ENCODE peak calls at places on chromosomes 13 and 19, in ten cellular contexts. X, S, I, E, M, C, N, D, V and Q are unnamed samples.

GRCh38 chr19:1151037-1151716 is 22.9 kb downstream of the SBNO2 start:
- DNase-seq in X (no peak), S (no peak), I (no peak), E (no peak), M (no peak), C (no peak), N (no peak), D (no peak), V (no peak), Q (no peak)

GRCh38 chr13:71602327-71602726 is 264.7 kb downstream of the DACH1 start:
- DNase-seq in X (no peak), S (no peak), I (no peak), E (no peak), M (no peak), C (no peak), N (no peak), D (no peak), V (no peak), Q (no peak)

GRCh38 chr13:46698910-46699460 is 98.0 kb downstream of the ESD start:
- DNase-seq in X (no peak), S (no peak), I (no peak), E (peak; percentile 10), M (no peak), C (no peak), N (peak; percentile 48), D (no peak), V (no peak), Q (no peak)

GRCh38 chr13:53343345-53343744 is 314.7 kb downstream of the OLFM4 start:
- DNase-seq in X (no peak), S (no peak), I (no peak), E (no peak), M (no peak), C (no peak), N (no peak), D (no peak), V (no peak), Q (no peak)

GRCh38 chr13:111217661-111218060 is 102.6 kb downstream of the ARHGEF7 start:
- DNase-seq in X (no peak), S (no peak), I (no peak), E (no peak), M (no peak), C (no peak), N (no peak), D (no peak), V (no peak), Q (no peak)

GRCh38 chr13:97004096-97004876 is 10.0 kb upstream of the OXGR1 start:
- DNase-seq in X (no peak), S (no peak), I (no peak), E (peak; percentile 78), M (no peak), C (no peak), N (peak; percentile 60), D (no peak), V (no peak), Q (peak; percentile 38)

GRCh38 chr19:45901912-45902650 is at the start of gene MYPOP:
- DNase-seq in X (no peak), S (no peak), I (no peak), E (no peak), M (no peak), C (no peak), N (no peak), D (no peak), V (no peak), Q (peak; percentile 16)

GRCh38 chr19:39093761-39094160 is 9.6 kb downstream of the ACP7 start:
- DNase-seq in X (no peak), S (no peak), I (no peak), E (peak; percentile 78), M (no peak), C (no peak), N (peak; percentile 72), D (no peak), V (no peak), Q (peak; percentile 81)

GRCh38 chr13:77833331-77833863 is 85.2 kb downstream of the EDNRB start:
- DNase-seq in X (no peak), S (no peak), I (no peak), E (peak; percentile 83), M (no peak), C (no peak), N (peak; percentile 95), D (no peak), V (no peak), Q (peak; percentile 39)

GRCh38 chr19:6528544-6529121 is 2.2 kb upstream of the TNFSF9 start:
- DNase-seq in X (peak; percentile 59), S (no peak), I (no peak), E (no peak), M (no peak), C (no peak), N (no peak), D (no peak), V (peak; percentile 67), Q (no peak)

GRCh38 chr13:19959141-19959830 is 759 bp downstream of the ZMYM2 start:
- DNase-seq in X (peak; percentile 42), S (no peak), I (peak; percentile 54), E (peak; percentile 53), M (peak; percentile 61), C (peak; percentile 35), N (peak; percentile 47), D (peak; percentile 90), V (peak; percentile 68), Q (peak; percentile 49)

GRCh38 chr19:35395762-35396199 is 24.9 kb downstream of the GPR42 start:
- DNase-seq in X (no peak), S (no peak), I (no peak), E (no peak), M (no peak), C (no peak), N (no peak), D (no peak), V (peak; percentile 28), Q (no peak)

GRCh38 chr19:21699197-21699596 is 68.2 kb downstream of the ZNF100 start:
- DNase-seq in X (no peak), S (no peak), I (no peak), E (no peak), M (no peak), C (no peak), N (no peak), D (no peak), V (no peak), Q (no peak)

GRCh38 chr13:36146513-36147276 is 15.5 kb upstream of the DCLK1 start:
- DNase-seq in X (no peak), S (no peak), I (no peak), E (no peak), M (no peak), C (no peak), N (no peak), D (no peak), V (no peak), Q (no peak)